ENCODE peak calls at places on chromosome 20, in four cellular contexts. C, E, L and Y are unnamed samples.

GRCh38 chr20:52794853-52795252 is 177.3 kb upstream of the TSHZ2 start:
- DNase-seq in C (no peak), E (no peak), L (no peak), Y (no peak)

GRCh38 chr20:62012631-62013030 is 53.0 kb downstream of the TAF4 start:
- DNase-seq in C (no peak), E (no peak), L (no peak), Y (no peak)

GRCh38 chr20:42419814-42420532 is 769.7 kb downstream of the PTPRT start:
- DNase-seq in C (no peak), E (no peak), L (no peak), Y (no peak)

GRCh38 chr20:38395165-38395564 is 40.0 kb downstream of the SNHG17 start:
- DNase-seq in C (no peak), E (no peak), L (no peak), Y (no peak)

GRCh38 chr20:24291066-24291465 is 178.4 kb upstream of the SYNDIG1 start:
- DNase-seq in C (no peak), E (no peak), L (no peak), Y (no peak)

GRCh38 chr20:62483613-62484468 is 8.0 kb upstream of the GATA5 start:
- DNase-seq in C (no peak), E (no peak), L (no peak), Y (no peak)

GRCh38 chr20:25453035-25453810 is 45.8 kb downstream of the GINS1 start:
- DNase-seq in C (no peak), E (no peak), L (no peak), Y (peak)

GRCh38 chr20:12482661-12483060 is 526.1 kb upstream of the SPTLC3 start:
- DNase-seq in C (no peak), E (no peak), L (no peak), Y (no peak)

GRCh38 chr20:11917663-11918062 is at the start of gene BTBD3:
- DNase-seq in C (no peak), E (no peak), L (peak), Y (peak)

GRCh38 chr20:58755751-58756524 is 63.3 kb downstream of the NPEPL1 start:
- DNase-seq in C (no peak), E (no peak), L (no peak), Y (no peak)

GRCh38 chr20:63345328-63346100 is 15.6 kb downstream of the CHRNA4 start:
- DNase-seq in C (no peak), E (no peak), L (no peak), Y (peak)

GRCh38 chr20:24789877-24790276 is 159.2 kb upstream of the CST7 start:
- DNase-seq in C (no peak), E (no peak), L (no peak), Y (no peak)

GRCh38 chr20:61281286-61281795 is 29.3 kb downstream of the CDH4 start:
- DNase-seq in C (no peak), E (no peak), L (no peak), Y (no peak)

GRCh38 chr20:60152792-60153191 is 194.6 kb downstream of the CDH26 start:
- DNase-seq in C (no peak), E (no peak), L (no peak), Y (no peak)

GRCh38 chr20:63703471-63703975 is 4.3 kb downstream of the ARFRP1 start:
- DNase-seq in C (no peak), E (no peak), L (no peak), Y (peak)

GRCh38 chr20:15582146-15582776 is 991.0 kb downstream of the KIF16B start:
- DNase-seq in C (no peak), E (no peak), L (no peak), Y (no peak)

GRCh38 chr20:14556206-14556605 is 218.8 kb upstream of the FLRT3 start:
- DNase-seq in C (no peak), E (no peak), L (no peak), Y (no peak)

GRCh38 chr20:49853640-49854039 is 41.0 kb downstream of the SLC9A8 start:
- DNase-seq in C (peak), E (no peak), L (no peak), Y (peak)

GRCh38 chr20:21053002-21053762 is 53.0 kb downstream of the LINC00237 start:
- DNase-seq in C (peak), E (no peak), L (no peak), Y (peak)

GRCh38 chr20:16639027-16639941 is 66.0 kb upstream of the KIF16B start:
- DNase-seq in C (no peak), E (no peak), L (no peak), Y (no peak)

GRCh38 chr20:34112600-34113061 is 588 bp upstream of the EIF2S2 start:
- DNase-seq in C (peak), E (no peak), L (peak), Y (peak)

DNA sequence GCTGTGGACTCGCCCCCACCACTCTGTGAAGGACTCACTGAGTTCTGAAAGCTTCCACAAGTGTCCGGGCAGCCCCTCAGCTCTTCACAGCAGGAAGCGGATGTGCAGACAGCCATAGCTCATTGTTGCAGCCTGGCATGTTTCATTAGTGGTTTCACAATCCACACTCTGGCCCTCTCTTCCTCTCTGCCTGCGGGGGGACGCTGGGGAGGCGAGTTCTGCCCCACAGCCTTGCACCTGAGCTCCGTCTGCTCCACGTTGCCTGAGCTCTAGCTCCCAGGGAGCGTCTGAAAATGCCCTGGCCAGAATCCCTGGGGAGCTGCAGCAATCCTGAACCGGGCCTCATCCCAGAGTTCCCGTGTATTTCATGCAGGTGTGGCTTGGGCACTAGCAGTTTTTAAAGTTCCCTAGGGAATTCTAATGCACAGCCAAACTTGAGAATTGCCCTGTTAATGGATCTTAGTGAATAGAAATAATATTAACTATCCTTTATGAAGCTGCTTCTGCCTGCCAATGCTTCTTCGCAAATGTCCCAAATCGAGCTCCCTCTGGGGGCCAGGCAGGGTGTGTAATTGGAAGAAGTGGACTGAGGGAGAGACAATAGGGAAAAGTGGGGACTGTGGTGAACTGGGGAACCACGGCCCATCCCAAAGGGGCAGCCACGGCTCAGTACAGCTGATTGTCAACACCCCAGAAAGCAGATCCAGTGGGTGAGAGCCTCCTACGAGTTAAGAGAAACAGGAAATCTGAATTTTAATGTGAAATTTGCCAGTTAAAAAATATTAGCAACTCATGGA is 51.5 kb downstream of the CTCFL start:
- DNase-seq in C (peak), E (peak), L (no peak), Y (no peak)
- TF ChIP-seq USF1 in C (no peak), E (no peak), L (no peak), Y (no peak)

GRCh38 chr20:37329481-37330165 is 16.3 kb upstream of the SRC start:
- DNase-seq in C (no peak), E (no peak), L (peak), Y (no peak)
- TF ChIP-seq USF1 in C (no peak), E (no peak), L (no peak), Y (no peak)

GRCh38 chr20:45704969-45705637 is at the start of gene WFDC10B:
- DNase-seq in C (no peak), E (no peak), L (no peak), Y (no peak)
- TF ChIP-seq USF1 in C (no peak), E (no peak), L (no peak), Y (no peak)

GRCh38 chr20:18906046-18906445 is 92.5 kb downstream of the SCP2D1 start:
- DNase-seq in C (no peak), E (no peak), L (no peak), Y (no peak)
- TF ChIP-seq USF1 in C (no peak), E (no peak), L (no peak), Y (no peak)

GRCh38 chr20:40710608-40711007 is 21.6 kb upstream of the MAFB start:
- DNase-seq in C (no peak), E (no peak), L (no peak), Y (no peak)
- TF ChIP-seq USF1 in C (no peak), E (no peak), L (no peak), Y (no peak)

DNA sequence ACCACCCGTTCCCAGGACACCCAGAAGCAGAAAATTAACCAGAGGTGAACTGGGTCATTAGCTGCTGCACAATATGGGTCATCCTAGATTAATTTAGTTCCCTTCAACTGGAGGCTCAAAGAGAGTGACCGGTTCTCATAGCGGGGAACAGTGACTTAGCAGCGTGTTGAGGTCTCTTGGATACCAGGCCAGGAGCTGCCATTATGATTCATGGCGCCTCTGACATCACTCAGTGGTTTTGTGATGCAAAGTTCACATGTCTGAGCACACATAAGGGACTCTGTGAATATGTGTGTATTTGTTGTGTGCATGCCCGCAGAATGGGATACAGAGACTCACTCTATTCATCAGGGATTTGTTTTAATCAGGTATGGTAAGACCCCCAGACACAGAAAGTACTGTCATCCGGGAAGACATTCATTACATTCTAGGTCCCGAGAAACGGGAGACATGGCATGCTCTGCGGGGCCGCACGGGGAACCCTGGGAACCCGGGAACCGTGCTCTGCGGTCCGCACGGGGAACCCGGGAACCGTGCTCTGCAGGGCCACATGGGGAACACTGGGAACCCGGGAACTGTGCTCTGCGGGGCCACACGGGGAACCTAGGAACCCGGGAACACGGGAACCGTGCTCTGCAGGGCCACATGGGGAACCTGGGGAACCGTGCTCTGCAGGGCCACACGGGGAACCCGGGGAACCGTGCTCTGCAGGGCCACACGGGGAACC is 165.4 kb upstream of the SULF2 start:
- DNase-seq in C (no peak), E (no peak), L (no peak), Y (no peak)
- TF ChIP-seq USF1 in C (no peak), E (no peak), L (no peak), Y (no peak)

GRCh38 chr20:47396762-47397476 is 40.4 kb upstream of the ZMYND8 start:
- DNase-seq in C (no peak), E (no peak), L (no peak), Y (no peak)

GRCh38 chr20:47389867-47390347 is 33.4 kb upstream of the ZMYND8 start:
- DNase-seq in C (no peak), E (no peak), L (peak), Y (no peak)

GRCh38 chr20:47391276-47392010 is 34.9 kb upstream of the ZMYND8 start:
- DNase-seq in C (no peak), E (no peak), L (no peak), Y (no peak)

GRCh38 chr20:47392721-47393073 is 36.2 kb upstream of the ZMYND8 start:
- DNase-seq in C (no peak), E (no peak), L (no peak), Y (no peak)

GRCh38 chr20:47392015-47392720 is 35.7 kb upstream of the ZMYND8 start:
- DNase-seq in C (no peak), E (no peak), L (peak), Y (peak)
- TF ChIP-seq USF1 in C (peak), E (peak), L (peak), Y (peak)

GRCh38 chr20:634526-634925 is 18.5 kb downstream of the SRXN1 start:
- DNase-seq in C (no peak), E (no peak), L (no peak), Y (peak)
- TF ChIP-seq USF1 in C (no peak), E (no peak), L (no peak), Y (no peak)

GRCh38 chr20:47863531-47863930 is 78.2 kb upstream of the SULF2 start:
- DNase-seq in C (no peak), E (no peak), L (no peak), Y (no peak)

GRCh38 chr20:47860049-47860830 is 75.0 kb upstream of the SULF2 start:
- DNase-seq in C (no peak), E (no peak), L (no peak), Y (no peak)

GRCh38 chr20:47865912-47866311 is 80.6 kb upstream of the SULF2 start:
- DNase-seq in C (no peak), E (no peak), L (no peak), Y (peak)

GRCh38 chr20:47865451-47865850 is 80.2 kb upstream of the SULF2 start:
- DNase-seq in C (no peak), E (no peak), L (no peak), Y (no peak)

DNA sequence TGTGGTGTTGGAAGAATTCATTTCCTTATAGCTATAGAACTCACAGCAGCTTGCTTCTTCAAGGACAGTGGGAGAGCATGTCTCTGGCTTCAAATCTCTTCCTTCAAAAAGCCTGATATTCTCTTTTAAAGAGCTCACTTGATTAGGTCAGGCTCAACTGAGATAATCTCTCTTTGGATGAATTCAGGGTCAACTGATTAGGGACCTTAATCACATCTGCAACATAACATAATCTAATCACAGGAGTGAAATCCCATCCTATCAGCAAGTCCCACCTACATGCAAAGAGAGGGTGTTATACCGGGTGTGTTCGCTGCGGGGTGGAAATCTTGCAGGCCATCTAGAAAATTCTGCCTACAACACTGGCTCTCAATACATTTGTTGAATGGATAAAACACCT is 77.6 kb upstream of the SULF2 start:
- DNase-seq in C (no peak), E (no peak), L (no peak), Y (no peak)
- TF ChIP-seq USF1 in C (no peak), E (no peak), L (no peak), Y (no peak)